ENCODE peak calls at places on chromosomes 5 and 9, in five cellular contexts. One of them, this sample, is unnamed. For H3K27me3, the result is how much of the 10 kb centered on the place peaks cover.

GRCh38 chr5:170184007-170184687 is 48.6 kb upstream of the C5orf58 start:
- DNase-seq in lower lobe of right lung: peak
- DNase-seq in CD8-positive, alpha-beta T cell: peak
- DNase-seq in thyroid gland: peak
- DNase-seq in dorsolateral prefrontal cortex: peak
- DNase-seq in this sample: peak

GRCh38 chr5:144484124-144484897 is 313.6 kb downstream of the KCTD16 start:
- DNase-seq in thyroid gland: no peak
- DNase-seq in CD8-positive, alpha-beta T cell: no peak
- DNase-seq in lower lobe of right lung: no peak
- DNase-seq in dorsolateral prefrontal cortex: no peak
- DNase-seq in this sample: no peak

GRCh38 chr9:136759001-136759400 is 958 bp upstream of the LCN8 start:
- DNase-seq in dorsolateral prefrontal cortex: no peak
- DNase-seq in CD8-positive, alpha-beta T cell: no peak
- DNase-seq in lower lobe of right lung: peak
- DNase-seq in thyroid gland: no peak
- DNase-seq in this sample: peak

GRCh38 chr5:148904440-148904839 is 78.0 kb downstream of the ADRB2 start:
- DNase-seq in lower lobe of right lung: no peak
- DNase-seq in thyroid gland: no peak
- DNase-seq in CD8-positive, alpha-beta T cell: no peak
- DNase-seq in dorsolateral prefrontal cortex: peak
- DNase-seq in this sample: peak

GRCh38 chr5:74015716-74016115 is 389.7 kb downstream of the ARHGEF28 start:
- DNase-seq in lower lobe of right lung: no peak
- DNase-seq in thyroid gland: no peak
- DNase-seq in dorsolateral prefrontal cortex: no peak
- DNase-seq in CD8-positive, alpha-beta T cell: no peak
- DNase-seq in this sample: no peak

GRCh38 chr5:9196403-9197224 is 349.3 kb downstream of the SEMA5A start:
- DNase-seq in lower lobe of right lung: no peak
- DNase-seq in CD8-positive, alpha-beta T cell: no peak
- DNase-seq in thyroid gland: no peak
- DNase-seq in dorsolateral prefrontal cortex: no peak
- DNase-seq in this sample: no peak

GRCh38 chr9:13614060-13614459 is 334.6 kb upstream of the MPDZ start:
- DNase-seq in thyroid gland: no peak
- DNase-seq in CD8-positive, alpha-beta T cell: no peak
- DNase-seq in lower lobe of right lung: no peak
- DNase-seq in dorsolateral prefrontal cortex: no peak
- DNase-seq in this sample: no peak

GRCh38 chr5:61771062-61771461 is 439.0 kb downstream of the ZSWIM6 start:
- DNase-seq in dorsolateral prefrontal cortex: no peak
- DNase-seq in CD8-positive, alpha-beta T cell: no peak
- DNase-seq in thyroid gland: no peak
- DNase-seq in lower lobe of right lung: no peak
- DNase-seq in this sample: no peak

GRCh38 chr5:137264573-137264972 is 234.6 kb downstream of the SPOCK1 start:
- DNase-seq in thyroid gland: no peak
- DNase-seq in lower lobe of right lung: no peak
- DNase-seq in CD8-positive, alpha-beta T cell: no peak
- DNase-seq in dorsolateral prefrontal cortex: no peak
- DNase-seq in this sample: no peak

GRCh38 chr9:105338308-105338707 is 93.9 kb downstream of the SLC44A1 start:
- DNase-seq in CD8-positive, alpha-beta T cell: no peak
- DNase-seq in thyroid gland: no peak
- DNase-seq in dorsolateral prefrontal cortex: no peak
- DNase-seq in lower lobe of right lung: no peak
- DNase-seq in this sample: no peak

GRCh38 chr5:168765220-168766037 is 186.3 kb upstream of the PANK3 start:
- DNase-seq in thyroid gland: peak
- DNase-seq in lower lobe of right lung: no peak
- DNase-seq in dorsolateral prefrontal cortex: no peak
- DNase-seq in CD8-positive, alpha-beta T cell: no peak
- DNase-seq in this sample: peak

DNA sequence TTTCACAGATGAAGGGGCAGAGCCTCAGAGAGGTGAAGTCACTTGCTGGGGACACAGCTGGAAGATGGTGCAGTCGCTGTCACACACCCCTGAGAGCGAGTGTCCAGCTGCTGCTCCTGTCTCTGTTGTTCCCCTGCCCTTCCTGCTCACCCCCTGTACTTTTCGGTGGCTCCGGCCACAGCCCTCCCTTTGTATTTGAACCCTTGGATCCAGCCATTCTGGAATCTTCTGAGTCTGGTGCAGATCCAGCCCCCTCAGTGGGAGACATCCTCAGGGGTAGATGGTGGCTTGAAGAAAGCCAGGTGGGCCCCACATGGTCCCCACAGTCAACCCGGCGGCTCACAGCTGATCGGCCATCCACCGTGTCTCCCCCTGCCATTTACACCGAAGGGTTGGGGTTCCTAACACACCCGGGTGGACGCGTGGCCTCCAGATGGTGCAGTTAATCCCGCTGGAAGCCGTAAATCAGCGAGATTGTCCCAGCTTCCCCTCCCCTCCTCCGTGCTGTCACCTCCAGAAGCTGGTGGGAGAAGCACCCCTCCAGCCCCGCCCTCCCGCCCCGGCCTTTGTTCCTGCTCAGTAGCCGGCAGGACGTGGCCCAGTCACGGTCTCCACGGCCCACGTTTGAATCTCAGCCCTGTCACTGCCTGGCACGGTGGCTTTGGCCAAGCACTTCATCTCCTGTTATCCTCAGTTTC is 204.8 kb downstream of the C9orf50 start:
- DNase-seq in thyroid gland: no peak
- DNase-seq in dorsolateral prefrontal cortex: no peak
- DNase-seq in lower lobe of right lung: no peak
- DNase-seq in CD8-positive, alpha-beta T cell: no peak
- DNase-seq in this sample: no peak
- H3K27ac ChIP-seq in thyroid gland: no peak
- H3K27ac ChIP-seq in dorsolateral prefrontal cortex: peak
- H3K27ac ChIP-seq in lower lobe of right lung: no peak
- H3K27ac ChIP-seq in CD8-positive, alpha-beta T cell: no peak
- H3K27ac ChIP-seq in this sample: no peak

DNA sequence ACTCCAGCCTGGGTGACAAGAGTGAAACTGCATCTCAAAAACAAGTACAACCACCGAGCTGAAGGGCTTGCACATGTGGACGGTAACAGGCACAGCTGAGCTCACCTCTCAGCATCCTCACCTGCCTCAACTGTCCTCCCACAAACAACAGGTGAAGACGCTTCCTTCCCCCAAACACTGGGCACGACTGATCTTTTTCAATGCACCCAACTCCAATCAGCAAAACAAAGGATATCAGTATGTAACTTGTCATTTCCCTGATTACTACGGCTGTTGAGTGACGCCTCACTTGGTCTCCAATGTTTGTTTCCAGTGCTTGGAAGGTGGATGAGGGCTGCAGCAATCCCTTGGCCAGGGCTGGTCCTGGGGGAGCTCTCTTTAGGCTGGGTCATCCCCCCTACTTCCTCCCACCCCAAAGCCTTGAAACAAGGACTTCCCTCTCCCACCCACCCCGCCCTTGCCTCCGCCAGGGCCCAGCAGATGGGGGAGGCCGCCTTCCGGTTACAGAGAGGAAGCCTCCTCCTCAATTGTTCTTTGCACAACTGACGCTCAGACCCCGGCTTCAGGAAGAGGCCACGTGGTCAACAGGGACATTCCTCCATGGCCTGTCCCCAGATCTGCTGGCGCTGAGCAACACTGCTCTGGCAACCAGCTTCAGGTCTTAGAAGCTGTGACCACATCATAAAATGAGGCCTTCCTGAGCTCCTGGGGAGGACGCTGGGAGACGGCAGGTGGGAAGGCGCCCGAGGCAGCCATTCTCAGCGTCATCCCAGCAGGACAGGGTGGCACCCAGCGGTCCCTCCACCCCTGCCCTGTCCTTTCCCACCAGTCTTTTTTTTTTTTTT is 5.9 kb downstream of the FAM78A start:
- DNase-seq in CD8-positive, alpha-beta T cell: peak
- DNase-seq in lower lobe of right lung: peak
- DNase-seq in dorsolateral prefrontal cortex: no peak
- DNase-seq in thyroid gland: peak
- DNase-seq in this sample: peak
- H3K4me3 ChIP-seq in CD8-positive, alpha-beta T cell: peak
- H3K4me3 ChIP-seq in lower lobe of right lung: peak
- H3K4me3 ChIP-seq in dorsolateral prefrontal cortex: no peak
- H3K4me3 ChIP-seq in thyroid gland: no peak
- H3K4me3 ChIP-seq in this sample: no peak

DNA sequence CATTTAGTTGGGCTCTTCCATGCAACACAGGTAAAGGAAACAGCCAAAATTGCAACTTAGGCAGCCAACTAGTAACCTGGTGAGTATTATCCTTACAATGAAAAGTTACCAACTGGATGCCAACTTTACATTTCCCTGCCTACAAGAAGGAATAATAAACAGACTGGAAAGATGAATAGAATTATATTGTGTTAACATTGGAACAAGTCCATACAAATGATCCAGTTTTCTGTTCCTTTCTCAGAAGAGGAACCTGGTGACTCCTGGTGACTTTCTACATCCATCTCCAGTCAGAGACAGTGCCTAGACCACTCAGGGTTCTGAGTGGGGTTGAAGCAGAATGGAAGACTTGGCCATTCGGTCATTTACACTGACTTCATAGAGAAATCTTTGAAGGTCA is 20.6 kb downstream of the MARCHF3 start:
- DNase-seq in CD8-positive, alpha-beta T cell: no peak
- DNase-seq in lower lobe of right lung: no peak
- DNase-seq in thyroid gland: no peak
- DNase-seq in dorsolateral prefrontal cortex: no peak
- DNase-seq in this sample: no peak
- H3K27me3 ChIP-seq in CD8-positive, alpha-beta T cell: under half
- H3K27me3 ChIP-seq in lower lobe of right lung: under half
- H3K27me3 ChIP-seq in thyroid gland: under half
- H3K27me3 ChIP-seq in dorsolateral prefrontal cortex: under half
- H3K27me3 ChIP-seq in this sample: under half

DNA sequence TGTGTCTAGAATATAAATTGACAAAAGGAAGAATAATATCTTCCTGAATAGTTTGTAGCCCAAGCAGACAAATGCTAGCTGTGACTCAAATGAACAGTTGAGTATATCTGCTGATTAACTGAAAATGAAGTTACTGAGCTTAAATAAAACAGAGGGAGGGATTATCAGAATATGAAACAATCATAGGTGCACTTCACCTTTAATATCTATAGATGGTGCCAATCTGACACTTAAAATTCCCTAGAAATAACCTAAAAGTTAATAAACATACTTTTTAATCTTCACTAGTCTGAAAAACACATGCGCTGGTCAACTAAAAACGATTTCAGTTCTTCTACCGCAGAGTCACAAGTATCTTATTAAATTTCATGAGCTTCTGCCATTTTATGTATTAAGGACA is 280.8 kb upstream of the RASA1 start:
- DNase-seq in CD8-positive, alpha-beta T cell: no peak
- DNase-seq in dorsolateral prefrontal cortex: no peak
- DNase-seq in thyroid gland: no peak
- DNase-seq in lower lobe of right lung: no peak
- DNase-seq in this sample: no peak
- H3K27ac ChIP-seq in CD8-positive, alpha-beta T cell: no peak
- H3K27ac ChIP-seq in dorsolateral prefrontal cortex: no peak
- H3K27ac ChIP-seq in thyroid gland: no peak
- H3K27ac ChIP-seq in lower lobe of right lung: no peak
- H3K27ac ChIP-seq in this sample: no peak

GRCh38 chr9:120755044-120755443 is 38.2 kb downstream of the FBXW2 start:
- DNase-seq in lower lobe of right lung: no peak
- DNase-seq in dorsolateral prefrontal cortex: no peak
- DNase-seq in CD8-positive, alpha-beta T cell: no peak
- DNase-seq in thyroid gland: no peak
- DNase-seq in this sample: no peak
- H3K4me3 ChIP-seq in lower lobe of right lung: no peak
- H3K4me3 ChIP-seq in dorsolateral prefrontal cortex: no peak
- H3K4me3 ChIP-seq in CD8-positive, alpha-beta T cell: no peak
- H3K4me3 ChIP-seq in thyroid gland: no peak
- H3K4me3 ChIP-seq in this sample: no peak